ENCODE peak calls at places on chromosomes 1 and 21, in nine cellular contexts. V, T, X, W, P, Q, Y, K and U are unnamed samples.

GRCh38 chr1:211737115-211738035 is 62.0 kb upstream of the NEK2 start:
- DNase-seq in V (no peak), T (no peak), X (no peak), W (no peak), P (no peak), Q (no peak), Y (no peak), K (no peak), U (no peak)

GRCh38 chr1:172108494-172108893 is 267.2 kb downstream of the DNM3 start:
- DNase-seq in V (no peak), T (no peak), X (peak; percentile 43), W (no peak), P (no peak), Q (no peak), Y (peak; percentile 77), K (no peak), U (peak; percentile 36)

GRCh38 chr21:21968810-21969588 is 970.8 kb downstream of the NCAM2 start:
- DNase-seq in V (no peak), T (no peak), X (no peak), W (no peak), P (no peak), Q (peak; percentile 67), Y (no peak), K (no peak), U (no peak)

GRCh38 chr1:213120386-213120785 is 69.3 kb downstream of the RPS6KC1 start:
- DNase-seq in V (no peak), T (no peak), X (peak; percentile 7), W (no peak), P (no peak), Q (no peak), Y (no peak), K (no peak), U (no peak)

GRCh38 chr1:40711465-40712404 is 20.2 kb downstream of the NFYC start:
- DNase-seq in V (no peak), T (no peak), X (peak; percentile 20), W (no peak), P (no peak), Q (no peak), Y (peak; percentile 54), K (no peak), U (no peak)

GRCh38 chr1:154206212-154206611 is at the start of gene CFAP141:
- DNase-seq in V (no peak), T (no peak), X (no peak), W (no peak), P (no peak), Q (no peak), Y (no peak), K (no peak), U (no peak)

GRCh38 chr1:226512076-226512728 is 36.4 kb upstream of the STUM start:
- DNase-seq in V (no peak), T (no peak), X (no peak), W (no peak), P (no peak), Q (no peak), Y (no peak), K (no peak), U (no peak)

GRCh38 chr1:230277201-230277771 is 148.8 kb downstream of the PGBD5 start:
- DNase-seq in V (no peak), T (no peak), X (no peak), W (no peak), P (no peak), Q (no peak), Y (no peak), K (no peak), U (no peak)

GRCh38 chr1:226980565-226981385 is 40.7 kb downstream of the COQ8A start:
- DNase-seq in V (no peak), T (no peak), X (no peak), W (no peak), P (no peak), Q (no peak), Y (no peak), K (no peak), U (no peak)

GRCh38 chr1:208254376-208254775 is 10.2 kb upstream of the PLXNA2 start:
- DNase-seq in V (no peak), T (no peak), X (peak; percentile 63), W (no peak), P (no peak), Q (no peak), Y (peak; percentile 41), K (no peak), U (peak; percentile 36)

GRCh38 chr1:234780531-234781162 is 170.7 kb upstream of the IRF2BP2 start:
- DNase-seq in V (no peak), T (no peak), X (peak; percentile 26), W (no peak), P (no peak), Q (no peak), Y (no peak), K (no peak), U (no peak)

GRCh38 chr1:86905875-86906274 is 8.1 kb downstream of the SELENOF start:
- DNase-seq in V (no peak), T (no peak), X (no peak), W (no peak), P (no peak), Q (no peak), Y (no peak), K (no peak), U (no peak)

GRCh38 chr1:160460214-160460642 is 59.9 kb downstream of the VANGL2 start:
- DNase-seq in V (no peak), T (no peak), X (no peak), W (no peak), P (no peak), Q (no peak), Y (no peak), K (no peak), U (no peak)

GRCh38 chr1:206891412-206891811 is 5.8 kb upstream of the IL24 start:
- DNase-seq in V (no peak), T (no peak), X (no peak), W (no peak), P (no peak), Q (no peak), Y (peak; percentile 72), K (no peak), U (no peak)